ENCODE peak calls at places on chromosomes 2 and 18, in six cellular contexts. H is K562, E is mucosa of descending colon, X is prostate gland, I is neural crest cell, W is foreskin fibroblast. A is an unnamed sample.

GRCh38 chr2:178306351-178307073 is 112.2 kb downstream of the OSBPL6 start:
- DNase-seq in H (peak; percentile 66), E (no peak), X (peak; percentile 26), I (peak; percentile 18), W (peak; percentile 23), A (peak; percentile 57)

GRCh38 chr2:144524190-144524957 is 4.5 kb upstream of the ZEB2 start:
- DNase-seq in H (peak; percentile 81), E (peak; percentile 65), X (no peak), I (peak; percentile 67), W (no peak), A (peak; percentile 41)

GRCh38 chr2:150621800-150622199 is 134.3 kb upstream of the RND3 start:
- DNase-seq in H (no peak), E (no peak), X (no peak), I (no peak), W (peak; percentile 88), A (no peak)

GRCh38 chr2:23519334-23519651 is 134.3 kb downstream of the KLHL29 start:
- DNase-seq in H (no peak), E (no peak), X (no peak), I (no peak), W (peak; percentile 8), A (no peak)

GRCh38 chr2:8522682-8523081 is 159.2 kb upstream of the ID2 start:
- DNase-seq in H (no peak), E (peak; percentile 62), X (no peak), I (no peak), W (no peak), A (no peak)

GRCh38 chr2:72144746-72145657 is 2.7 kb downstream of the CYP26B1 start:
- DNase-seq in H (no peak), E (peak; percentile 52), X (peak; percentile 4), I (no peak), W (no peak), A (no peak)

GRCh38 chr2:67108231-67108630 is 288.9 kb upstream of the ETAA1 start:
- DNase-seq in H (no peak), E (no peak), X (no peak), I (no peak), W (no peak), A (no peak)

GRCh38 chr2:132754392-132754791 is 84.4 kb upstream of the LYPD1 start:
- DNase-seq in H (no peak), E (no peak), X (no peak), I (no peak), W (no peak), A (no peak)

GRCh38 chr18:7575465-7576026 is 8.4 kb downstream of the PTPRM start:
- DNase-seq in H (no peak), E (no peak), X (no peak), I (no peak), W (peak; percentile 55), A (no peak)

GRCh38 chr2:37556256-37556655 is 115.2 kb downstream of the CDC42EP3 start:
- DNase-seq in H (no peak), E (no peak), X (no peak), I (no peak), W (no peak), A (no peak)

GRCh38 chr2:201973316-201973715 is 60.3 kb upstream of the FZD7 start:
- DNase-seq in H (no peak), E (no peak), X (no peak), I (no peak), W (no peak), A (no peak)

GRCh38 chr2:152037711-152038110 is 61.1 kb downstream of the CACNB4 start:
- DNase-seq in H (no peak), E (peak; percentile 59), X (no peak), I (no peak), W (no peak), A (no peak)

GRCh38 chr2:156430978-156431358 is 5.2 kb upstream of the GPD2 start:
- DNase-seq in H (peak; percentile 72), E (no peak), X (no peak), I (no peak), W (peak; percentile 29), A (no peak)

GRCh38 chr2:136932700-136933099 is 167.4 kb downstream of the THSD7B start:
- DNase-seq in H (no peak), E (no peak), X (no peak), I (peak; percentile 21), W (no peak), A (no peak)

GRCh38 chr2:136929531-136929930 is 164.2 kb downstream of the THSD7B start:
- DNase-seq in H (no peak), E (no peak), X (no peak), I (no peak), W (no peak), A (no peak)

DNA sequence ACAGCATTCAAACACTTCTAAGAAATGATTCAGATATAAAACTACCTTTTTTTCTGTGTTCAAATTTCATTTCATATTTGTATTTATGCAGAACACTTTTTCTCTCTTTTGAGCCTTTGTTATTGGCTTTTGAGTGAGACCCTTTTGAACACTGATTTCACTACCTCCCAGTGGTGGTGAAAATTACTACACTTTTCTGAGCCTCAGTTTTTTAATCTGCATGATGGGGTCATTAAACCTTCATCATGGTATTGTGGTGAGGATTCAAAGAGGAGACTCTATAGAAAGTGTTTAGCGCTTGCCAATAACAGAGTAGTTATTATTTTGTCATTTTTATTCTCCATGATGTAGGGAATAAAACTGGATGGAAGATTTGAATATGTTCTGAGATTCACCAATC is 169.8 kb downstream of the THSD7B start:
- DNase-seq in H (no peak), E (no peak), X (no peak), I (no peak), W (no peak), A (no peak)
- TF ChIP-seq CTCF in H (no peak), E (no peak), X (no peak), I (no peak), W (no peak), A (no peak)

GRCh38 chr2:11026286-11026921 is 114.7 kb downstream of the KCNF1 start:
- DNase-seq in H (no peak), E (no peak), X (no peak), I (no peak), W (no peak), A (no peak)

GRCh38 chr2:11030909-11031308 is 119.2 kb downstream of the KCNF1 start:
- DNase-seq in H (no peak), E (no peak), X (no peak), I (no peak), W (no peak), A (no peak)

GRCh38 chr2:11027195-11027594 is 115.5 kb downstream of the KCNF1 start:
- DNase-seq in H (no peak), E (no peak), X (no peak), I (no peak), W (no peak), A (no peak)

GRCh38 chr2:11028407-11028916 is 116.7 kb downstream of the KCNF1 start:
- DNase-seq in H (no peak), E (no peak), X (no peak), I (no peak), W (no peak), A (no peak)

GRCh38 chr2:11029136-11029535 is 117.4 kb downstream of the KCNF1 start:
- DNase-seq in H (no peak), E (no peak), X (no peak), I (no peak), W (no peak), A (no peak)
- TF ChIP-seq CTCF in H (no peak), E (no peak), X (no peak), I (no peak), W (no peak), A (no peak)

DNA sequence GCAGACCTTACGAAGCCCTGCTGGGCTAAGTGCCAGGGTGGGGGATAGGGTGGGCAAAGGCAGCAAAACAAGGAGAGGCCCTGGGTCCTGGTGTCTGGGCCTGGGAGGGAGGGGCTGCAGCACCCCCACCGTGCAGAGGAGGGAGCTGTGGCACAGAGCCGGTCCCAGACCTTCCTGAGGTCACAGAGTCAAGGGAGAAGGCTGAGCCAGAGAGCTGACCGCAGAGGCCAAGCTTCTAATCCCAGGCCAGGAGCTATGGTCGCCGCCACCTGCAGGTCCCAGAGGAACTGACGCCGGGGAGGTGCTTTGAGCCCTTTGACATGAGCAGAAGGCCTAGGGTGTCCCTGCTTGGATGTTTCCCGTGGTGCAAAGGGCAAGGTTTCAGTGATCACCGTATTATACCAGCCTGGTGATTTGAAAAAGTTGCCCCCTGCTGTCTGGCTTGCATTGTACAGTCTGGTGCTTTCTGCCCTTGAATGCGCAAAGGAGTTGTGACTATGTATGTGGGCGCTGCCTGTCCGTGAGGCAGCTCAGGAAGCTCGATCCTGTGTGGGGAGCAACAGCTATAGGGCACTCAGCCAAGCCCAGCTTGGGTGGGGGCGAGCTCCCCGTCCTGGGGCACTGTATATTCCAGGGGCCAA is 44.3 kb downstream of the EDAR start:
- DNase-seq in H (peak; percentile 33), E (no peak), X (peak; percentile 43), I (no peak), W (no peak), A (no peak)
- TF ChIP-seq CTCF in H (no peak), E (no peak), X (no peak), I (no peak), W (no peak), A (no peak)

DNA sequence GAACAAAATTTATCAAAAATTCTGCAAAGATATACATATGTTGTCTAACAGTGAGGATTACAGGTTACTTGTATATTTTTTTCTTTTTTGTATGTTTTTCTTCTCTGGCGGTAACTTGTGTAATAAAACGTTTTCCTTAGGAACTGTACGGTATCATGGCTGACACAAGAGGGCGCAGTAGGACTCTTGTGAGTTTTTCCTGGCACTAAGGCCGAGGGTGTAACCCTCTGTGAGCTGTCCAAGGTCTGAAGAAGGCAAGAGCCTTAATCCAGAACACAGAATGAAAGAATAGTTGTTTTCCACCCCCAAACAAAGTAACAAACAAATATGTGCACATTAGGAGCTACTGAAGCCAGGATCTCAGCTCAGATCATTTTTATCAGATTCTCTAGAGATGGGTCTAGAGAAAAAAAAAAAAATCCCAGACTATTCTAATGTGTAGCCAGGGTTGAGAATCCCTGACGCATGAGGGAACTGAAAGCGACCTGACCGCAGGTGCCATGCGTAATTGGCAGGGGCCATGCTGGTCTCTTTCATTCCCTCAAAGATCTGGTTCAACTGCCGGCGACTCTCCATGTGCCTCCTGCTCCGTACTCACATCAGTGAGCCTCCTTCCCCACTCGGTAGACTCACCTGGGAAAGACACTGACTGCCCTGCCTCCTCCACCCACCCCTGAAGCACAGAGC is 27.0 kb downstream of the TMEM200C start:
- DNase-seq in H (peak; percentile 42), E (no peak), X (peak; percentile 60), I (peak; percentile 80), W (peak; percentile 45), A (peak; percentile 63)
- TF ChIP-seq CTCF in H (peak; percentile 72), E (peak; percentile 60), X (peak; percentile 56), I (peak; percentile 91), W (peak; percentile 84), A (peak; percentile 38)

A was measured in activated CD8-positive, alpha-beta T cell treated with anti-CD3 and anti-CD28 coated beads for 36 hours.